ENCODE peak calls at places on chromosomes 2 and 18, in four cellular contexts. V, M, P and T are unnamed samples.

GRCh38 chr2:26578581-26578980 is 62.6 kb downstream of the CIB4 start:
- DNase-seq in M (no peak), V (no peak), P (no peak), T (no peak)

GRCh38 chr18:79866889-79867574 is 69.3 kb downstream of the KCNG2 start:
- DNase-seq in P (no peak), V (no peak), M (no peak), T (no peak)

GRCh38 chr18:46419391-46420141 is 237.5 kb downstream of the LOXHD1 start:
- DNase-seq in M (no peak), P (no peak), V (no peak), T (no peak)

GRCh38 chr2:108194409-108195132 is 45.2 kb upstream of the SULT1C3 start:
- DNase-seq in M (no peak), V (no peak), P (no peak), T (no peak)

GRCh38 chr2:4937550-4937949 is 754.6 kb upstream of the SOX11 start:
- DNase-seq in P (no peak), V (no peak), M (no peak), T (no peak)

GRCh38 chr18:50356036-50356945 is 18.6 kb upstream of the SKA1 start:
- DNase-seq in P (peak; percentile 79), M (no peak), V (peak; percentile 11), T (no peak)

GRCh38 chr2:16665746-16666452 is at the start of gene CYRIA:
- DNase-seq in P (no peak), M (peak; percentile 87), V (no peak), T (peak; percentile 57)

GRCh38 chr18:36737321-36737720 is 91.5 kb downstream of the TPGS2 start:
- DNase-seq in P (no peak), M (no peak), V (no peak), T (no peak)

DNA sequence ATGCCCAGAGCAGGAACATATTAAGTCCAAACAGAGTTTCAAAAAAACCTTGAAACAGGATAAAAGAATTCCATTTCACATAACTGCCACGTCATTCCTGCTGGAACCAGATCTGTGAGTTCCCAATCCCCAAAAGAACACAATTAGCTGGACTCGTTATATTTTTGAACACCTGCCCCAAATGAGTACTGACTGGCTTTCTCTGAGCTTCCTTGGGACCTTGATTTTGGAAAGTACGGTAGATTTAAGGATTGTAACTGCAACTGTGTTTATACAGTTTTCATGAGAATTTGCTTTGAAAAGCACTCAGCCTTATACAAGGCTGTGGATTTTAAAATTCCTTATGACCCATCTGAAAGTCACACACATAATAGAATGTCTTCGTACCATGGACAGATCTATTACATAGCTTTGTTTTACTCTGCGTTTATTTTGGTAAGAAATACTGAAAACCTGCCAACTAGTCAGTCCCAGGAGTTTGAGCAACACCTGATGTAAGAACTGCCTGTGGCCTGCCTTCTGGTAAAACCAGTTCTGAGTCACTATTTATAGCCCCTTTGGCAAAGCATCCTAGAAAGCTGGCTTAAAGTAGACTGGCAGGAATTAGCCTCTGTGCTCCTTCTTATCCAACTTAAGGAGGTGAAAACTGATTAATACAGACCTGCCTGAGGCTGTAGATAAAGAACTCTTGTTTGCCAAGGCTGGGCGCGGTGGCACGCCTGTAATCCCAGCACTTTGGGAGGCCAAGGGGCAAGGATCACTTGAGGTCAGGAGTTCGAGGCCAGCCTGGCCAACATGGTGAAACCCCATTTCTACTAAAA is 48.1 kb downstream of the MERTK start:
- DNase-seq in M (no peak), V (peak; percentile 70), P (no peak), T (no peak)
- TF ChIP-seq TARDBP in M (no peak), V (no peak), P (no peak), T (no peak)

GRCh38 chr2:11144077-11144723 is 11.1 kb upstream of the SLC66A3 start:
- DNase-seq in V (no peak), M (no peak), P (no peak), T (no peak)

GRCh38 chr2:11142987-11143386 is 12.3 kb upstream of the SLC66A3 start:
- DNase-seq in P (no peak), M (no peak), V (no peak), T (no peak)

GRCh38 chr2:11142330-11142729 is 12.9 kb upstream of the SLC66A3 start:
- DNase-seq in V (no peak), M (no peak), P (no peak), T (no peak)

GRCh38 chr2:11141319-11141718 is 13.9 kb upstream of the SLC66A3 start:
- DNase-seq in M (no peak), P (no peak), V (no peak), T (no peak)

GRCh38 chr2:11140492-11140891 is 14.8 kb upstream of the SLC66A3 start:
- DNase-seq in P (no peak), V (no peak), M (no peak), T (no peak)
- TF ChIP-seq TARDBP in P (no peak), V (no peak), M (no peak), T (no peak)

DNA sequence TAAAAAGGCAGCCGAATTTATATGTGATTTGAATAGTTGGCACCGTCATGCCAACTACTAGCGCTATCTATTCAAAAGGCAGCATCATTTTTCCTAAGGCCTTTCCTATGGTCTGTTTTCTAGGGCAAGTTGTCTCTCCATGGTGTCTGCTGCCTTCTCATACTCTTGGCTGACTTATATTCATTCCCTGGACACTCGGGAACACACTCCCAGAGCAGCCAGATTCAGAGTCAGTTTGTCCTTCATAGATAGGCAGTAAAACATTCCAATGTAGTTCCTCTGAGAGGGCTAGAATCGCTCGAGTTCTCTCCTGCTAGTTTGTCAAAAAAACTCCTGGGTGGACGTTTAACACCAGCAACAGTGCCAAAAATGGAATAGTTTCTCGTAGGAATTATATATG is 129.2 kb upstream of the CTAGE1 start:
- DNase-seq in P (no peak), M (no peak), V (no peak), T (no peak)
- TF ChIP-seq TARDBP in P (no peak), M (no peak), V (no peak), T (no peak)

GRCh38 chr2:239298126-239298804 is 102.6 kb downstream of the HDAC4 start:
- DNase-seq in V (no peak), P (no peak), M (no peak), T (no peak)
- TF ChIP-seq TARDBP in V (no peak), P (no peak), M (no peak), T (no peak)

GRCh38 chr18:59631583-59632181 is 65.5 kb downstream of the CCBE1 start:
- DNase-seq in P (no peak), M (no peak), V (peak; percentile 1), T (peak; percentile 14)
- TF ChIP-seq TARDBP in P (no peak), M (no peak), V (no peak), T (no peak)

DNA sequence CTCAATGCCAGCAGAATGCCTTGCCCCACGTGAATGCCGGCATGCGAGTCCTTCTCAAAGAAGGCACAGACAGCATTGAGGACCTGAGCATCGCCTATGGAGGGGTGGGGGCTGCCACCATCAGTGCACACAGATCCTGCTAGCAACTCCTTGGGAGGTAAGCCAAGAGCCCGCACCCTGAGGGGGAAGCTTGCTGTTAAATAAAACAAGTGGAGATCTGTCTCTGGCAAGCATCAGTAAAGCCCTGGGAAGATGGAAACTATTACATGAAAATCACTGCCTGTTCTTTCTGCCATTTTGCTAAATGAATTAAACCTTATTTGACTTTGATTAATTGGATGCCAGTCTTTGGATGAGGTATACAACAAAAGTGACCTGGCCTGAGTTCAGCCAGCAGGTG is 67.5 kb upstream of the BZW1 start:
- DNase-seq in M (no peak), V (no peak), P (no peak), T (no peak)
- TF ChIP-seq TARDBP in M (no peak), V (no peak), P (no peak), T (no peak)

DNA sequence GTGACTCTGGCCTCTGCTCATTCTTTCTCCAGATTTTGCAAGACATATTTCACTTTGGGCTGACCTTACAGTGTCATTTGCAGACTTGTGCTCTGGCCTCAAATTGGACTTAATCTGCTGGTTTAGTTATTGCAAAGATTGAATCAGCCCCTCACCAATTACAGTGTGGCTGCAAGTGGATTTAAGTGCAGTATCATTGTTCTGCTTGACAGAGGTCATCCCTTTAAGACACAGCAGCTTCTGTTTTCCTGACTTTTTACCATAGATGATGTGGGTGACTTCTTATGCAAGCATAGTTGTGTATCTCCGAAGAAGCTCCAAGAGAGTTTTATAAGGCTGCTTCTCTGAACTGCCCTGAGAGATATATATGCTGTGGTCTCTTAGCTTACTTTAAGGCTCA is 3.4 kb downstream of the TRIB2 start:
- DNase-seq in M (no peak), P (no peak), V (no peak), T (no peak)
- TF ChIP-seq TARDBP in M (no peak), P (no peak), V (no peak), T (no peak)

DNA sequence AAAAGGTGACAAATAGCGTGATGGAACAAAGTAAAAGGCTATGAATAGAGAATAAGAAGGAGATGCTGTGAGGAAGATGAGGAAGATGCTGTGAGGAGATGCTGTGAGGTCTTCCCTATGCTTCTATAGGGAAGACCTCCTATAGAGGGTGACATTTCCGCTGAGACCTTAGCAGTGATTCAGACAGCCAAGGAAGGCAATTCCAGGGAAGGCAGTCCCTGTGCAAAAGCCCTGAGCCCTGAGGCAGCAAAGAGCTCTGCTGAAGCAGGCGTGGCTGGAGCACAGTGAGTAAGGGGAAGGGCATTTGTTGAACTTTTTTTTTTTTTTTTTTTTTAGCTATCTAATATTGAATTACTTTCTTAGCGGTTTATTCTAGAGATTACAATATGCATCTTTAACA is 142.7 kb upstream of the FOSL2 start:
- DNase-seq in M (no peak), P (no peak), V (no peak), T (no peak)
- TF ChIP-seq TARDBP in M (no peak), P (no peak), V (no peak), T (no peak)